ENCODE peak calls at places on chromosome 21, in five cellular contexts. B is GM23338, H is tibial nerve, R is PC-9, V is esophagus squamous epithelium. D is an unnamed sample. For H3K36me3, the result is how much of the 10 kb centered on the place peaks cover.

GRCh38 chr21:46188226-46189212 is 4.3 kb upstream of the SPATC1L start:
- DNase-seq in H (peak), B (peak), V (no peak), R (peak), D (peak)

GRCh38 chr21:25949701-25950100 is 214.9 kb downstream of the GABPA start:
- DNase-seq in R (no peak), H (no peak), V (no peak), B (no peak), D (no peak)

GRCh38 chr21:15514073-15514946 is 215.5 kb upstream of the USP25 start:
- DNase-seq in H (no peak), V (no peak), R (no peak), B (no peak), D (no peak)

GRCh38 chr21:42343101-42343500 is 7.7 kb downstream of the TFF2 start:
- DNase-seq in B (no peak), V (no peak), H (no peak), R (no peak), D (no peak)

GRCh38 chr21:45593162-45594022 is 50.1 kb upstream of the PCBP3 start:
- DNase-seq in V (no peak), H (no peak), R (no peak), B (no peak), D (no peak)

GRCh38 chr21:33598051-33598450 is 9.6 kb upstream of the DONSON start:
- DNase-seq in V (no peak), H (no peak), R (no peak), B (no peak), D (no peak)

GRCh38 chr21:46599251-46599572 is 5.7 kb downstream of the S100B start:
- DNase-seq in H (peak), V (no peak), R (no peak), B (peak), D (peak)

GRCh38 chr21:45427331-45428271 is 22.6 kb downstream of the COL18A1 start:
- DNase-seq in B (peak), R (peak), H (no peak), V (no peak), D (no peak)

GRCh38 chr21:31862078-31862477 is 10.7 kb upstream of the HUNK start:
- DNase-seq in V (no peak), R (no peak), B (no peak), H (no peak), D (no peak)

GRCh38 chr21:46356494-46357334 is 32.8 kb downstream of the PCNT start:
- DNase-seq in V (no peak), B (no peak), H (no peak), R (no peak), D (no peak)

GRCh38 chr21:37436180-37436579 is 69.6 kb downstream of the DYRK1A start:
- DNase-seq in H (no peak), R (no peak), V (no peak), B (no peak), D (no peak)

GRCh38 chr21:37592496-37592895 is 225.9 kb downstream of the DYRK1A start:
- DNase-seq in V (no peak), H (no peak), R (no peak), B (peak), D (no peak)

GRCh38 chr21:28229811-28230210 is 762.9 kb downstream of the LTN1 start:
- DNase-seq in R (no peak), V (no peak), B (no peak), H (no peak), D (no peak)

GRCh38 chr21:31886896-31887595 is 14.2 kb downstream of the HUNK start:
- DNase-seq in H (peak), V (no peak), B (no peak), R (no peak), D (no peak)

GRCh38 chr21:37338671-37339526 is 27.7 kb upstream of the DYRK1A start:
- DNase-seq in B (no peak), H (no peak), R (peak), V (no peak), D (peak)

GRCh38 chr21:46052703-46053651 is 44.9 kb upstream of the COL6A2 start:
- DNase-seq in V (no peak), R (peak), B (no peak), H (no peak), D (no peak)

GRCh38 chr21:28396421-28396820 is 596.3 kb downstream of the LTN1 start:
- DNase-seq in R (no peak), H (no peak), B (no peak), V (no peak), D (no peak)

GRCh38 chr21:27196651-27197050 is 229.8 kb upstream of the ADAMTS5 start:
- DNase-seq in H (no peak), R (no peak), V (no peak), B (no peak), D (no peak)

GRCh38 chr21:15309022-15309590 is 244.3 kb upstream of the NRIP1 start:
- DNase-seq in B (no peak), H (no peak), R (no peak), V (no peak), D (no peak)

GRCh38 chr21:34670220-34670961 is 1.6 kb downstream of the CLIC6 start:
- DNase-seq in R (no peak), B (peak), H (no peak), V (no peak), D (no peak)

GRCh38 chr21:21631961-21632360 is 633.8 kb downstream of the NCAM2 start:
- DNase-seq in R (no peak), V (no peak), B (no peak), H (no peak), D (peak)

GRCh38 chr21:29854795-29855194 is 85.0 kb downstream of the GRIK1 start:
- DNase-seq in B (no peak), H (no peak), V (no peak), R (no peak), D (no peak)

GRCh38 chr21:27277122-27277521 is 310.2 kb upstream of the ADAMTS5 start:
- DNase-seq in V (no peak), H (no peak), B (no peak), R (no peak), D (no peak)

GRCh38 chr21:20882462-20883415 is 115.5 kb upstream of the NCAM2 start:
- DNase-seq in V (no peak), B (peak), H (peak), R (no peak), D (no peak)

GRCh38 chr21:33558777-33559421 is 16.1 kb downstream of the SON start:
- DNase-seq in R (no peak), B (no peak), V (no peak), H (no peak), D (no peak)

GRCh38 chr21:42621166-42621827 is 32.1 kb upstream of the PDE9A start:
- DNase-seq in V (no peak), H (no peak), B (no peak), R (no peak), D (no peak)

GRCh38 chr21:44301961-44302406 is 2.1 kb downstream of the PFKL start:
- DNase-seq in V (no peak), R (no peak), B (no peak), H (no peak), D (no peak)
- TF ChIP-seq CTCF in V (no peak), R (no peak), B (no peak), H (no peak), D (no peak)

DNA sequence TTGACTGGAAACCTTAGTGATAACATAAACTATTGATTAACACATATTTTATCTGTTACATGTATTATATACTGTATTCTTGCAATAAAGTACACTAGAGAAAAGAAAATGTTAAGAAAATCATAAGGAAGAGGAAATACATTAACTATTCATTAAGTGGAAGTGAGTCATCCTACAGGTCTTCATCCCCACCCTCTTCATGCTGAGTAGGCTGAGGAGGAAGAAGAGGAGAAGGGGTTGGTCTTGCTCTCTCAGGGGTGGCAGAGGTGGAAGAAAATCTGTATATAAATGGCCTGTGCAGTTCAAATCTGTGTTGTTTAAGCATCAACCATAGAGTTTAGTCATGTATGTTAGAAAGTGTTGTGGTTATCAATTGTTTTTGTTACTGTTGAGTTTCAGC is 66.1 kb upstream of the CHODL start:
- DNase-seq in H (no peak), V (no peak), B (no peak), R (no peak), D (no peak)
- H3K36me3 ChIP-seq in H (under half), V (under half), B (under half), R (under half), D (under half)

DNA sequence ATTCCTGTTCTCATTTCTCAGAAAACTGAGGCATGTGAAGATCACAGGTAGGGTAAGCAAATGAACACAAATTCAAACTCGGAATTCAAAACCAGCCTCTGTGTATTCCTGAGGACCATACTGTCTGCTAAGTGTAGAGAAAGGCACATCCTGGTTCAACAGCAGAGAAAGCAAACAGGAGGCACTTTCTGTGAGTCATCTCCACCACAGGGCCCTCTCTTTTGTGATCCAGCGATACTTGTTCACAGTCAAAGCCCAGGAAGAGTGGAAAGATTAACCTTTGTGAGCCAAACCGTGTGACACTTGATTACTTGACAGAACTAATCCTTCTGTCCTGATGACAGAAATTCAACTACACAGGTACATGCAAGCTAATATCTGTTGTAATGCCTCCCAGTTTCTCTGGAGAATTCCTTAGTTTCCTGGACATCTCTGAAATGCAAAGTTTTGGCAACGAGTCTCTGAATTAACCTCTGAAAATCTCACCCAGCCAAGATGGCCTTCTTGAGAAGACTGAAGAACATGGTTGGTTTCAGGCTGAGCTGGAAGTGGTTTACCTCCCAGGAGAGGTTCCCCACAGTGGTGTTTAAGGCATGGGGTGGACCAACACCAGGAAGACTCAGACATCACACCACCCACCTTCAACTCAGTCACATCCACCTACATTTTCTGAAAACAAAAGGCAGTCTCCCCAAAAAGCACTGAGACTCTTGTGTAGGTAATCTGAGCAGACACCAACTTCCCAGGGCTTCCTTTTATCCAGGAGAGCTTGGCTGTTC is 98.2 kb upstream of the ERG start:
- DNase-seq in B (no peak), V (no peak), H (no peak), R (no peak), D (no peak)
- TF ChIP-seq CTCF in B (no peak), V (no peak), H (no peak), R (no peak), D (no peak)

DNA sequence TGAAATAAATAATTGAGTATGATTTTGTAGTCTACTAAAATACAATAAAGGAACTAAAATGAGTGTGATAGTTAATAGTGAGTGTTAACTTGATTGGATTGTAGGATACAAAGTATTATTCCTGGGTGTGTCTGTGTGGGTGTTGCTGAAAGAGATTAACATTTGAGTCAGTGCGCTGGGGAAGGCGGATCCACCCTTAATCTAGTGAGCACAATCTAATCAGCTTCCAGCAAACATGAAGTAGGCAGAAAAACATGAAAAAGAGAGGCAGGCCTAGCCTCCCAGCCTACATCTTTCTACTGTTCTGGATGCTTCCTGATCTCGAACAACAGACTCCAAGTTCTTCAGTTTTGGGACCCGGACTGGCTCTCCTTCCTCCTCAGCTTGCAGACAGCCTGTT is 1716.6 kb downstream of the MRPL39 start:
- DNase-seq in R (no peak), B (no peak), H (no peak), V (no peak), D (no peak)
- H3K36me3 ChIP-seq in R (under half), B (under half), H (under half), V (under half), D (under half)

GRCh38 chr21:35838350-35838749 is 222.0 kb downstream of the SETD4 start:
- DNase-seq in H (no peak), R (no peak), V (no peak), B (no peak), D (no peak)

GRCh38 chr21:35840949-35841348 is 219.4 kb downstream of the SETD4 start:
- DNase-seq in B (no peak), V (no peak), R (no peak), H (no peak), D (no peak)

GRCh38 chr21:35838987-35839763 is 221.2 kb downstream of the SETD4 start:
- DNase-seq in B (no peak), R (no peak), V (no peak), H (no peak), D (no peak)

GRCh38 chr21:35843911-35844667 is 216.2 kb downstream of the SETD4 start:
- DNase-seq in V (no peak), R (no peak), H (peak), B (no peak), D (peak)

GRCh38 chr21:35840197-35840799 is 220.0 kb downstream of the SETD4 start:
- DNase-seq in H (peak), B (peak), V (no peak), R (peak), D (peak)
- TF ChIP-seq CTCF in H (peak), B (peak), V (peak), R (peak), D (peak)

GRCh38 chr21:44418108-44418875 is 37.0 kb upstream of the LRRC3 start:
- DNase-seq in R (no peak), V (no peak), H (no peak), B (no peak), D (no peak)

GRCh38 chr21:44416193-44416592 is 39.1 kb upstream of the LRRC3 start:
- DNase-seq in H (no peak), V (no peak), B (no peak), R (no peak), D (no peak)

GRCh38 chr21:44420416-44421205 is 34.7 kb upstream of the LRRC3 start:
- DNase-seq in H (no peak), B (no peak), R (no peak), V (no peak), D (no peak)

GRCh38 chr21:44419679-44420078 is 35.6 kb upstream of the LRRC3 start:
- DNase-seq in H (no peak), B (no peak), R (no peak), V (no peak), D (no peak)

DNA sequence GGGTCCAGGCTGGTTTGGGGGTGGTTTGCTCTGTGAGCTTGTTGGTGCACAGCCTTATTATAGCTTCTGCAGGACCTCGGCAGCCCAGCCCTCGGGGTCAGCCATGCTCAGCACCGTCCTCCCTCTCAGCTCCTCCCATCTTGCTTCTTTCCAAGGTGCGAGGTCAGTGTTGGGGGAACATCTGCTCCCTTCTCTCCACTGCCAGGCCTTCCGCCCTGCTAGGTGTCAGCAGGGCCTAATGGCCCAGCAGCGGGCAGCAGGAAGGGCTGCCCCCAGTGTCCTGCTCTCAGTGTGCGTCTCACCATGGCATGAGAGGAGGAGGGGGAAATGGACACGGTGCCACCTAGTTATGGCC is 36.5 kb upstream of the LRRC3 start:
- DNase-seq in V (no peak), B (no peak), H (no peak), R (no peak), D (no peak)
- H3K36me3 ChIP-seq in V (under half), B (under half), H (under half), R (under half), D (under half)

GRCh38 chr21:41167348-41168342 is at the start of gene BACE2:
- DNase-seq in R (peak), H (peak), B (peak), V (no peak), D (peak)
- TF ChIP-seq CTCF in R (peak), H (peak), B (peak), V (peak), D (peak)